ENCODE peak calls at places on chromosomes 3 and 15, in ten cellular contexts. N is B cell, I is PC-9, X is GM20000, E is uterus, J is tibial artery, Y is heart right ventricle, W is nephron progenitor cell, O is transverse colon, A is ovary. R is an unnamed sample.

GRCh38 chr3:71616571-71617021 is 33.1 kb upstream of the FOXP1 start:
- DNase-seq in N (no peak), I (no peak), X (no peak), E (no peak), J (no peak), Y (no peak), W (no peak), O (no peak), A (no peak), R (no peak)

GRCh38 chr15:74842581-74843444 is at the start of gene ULK3:
- DNase-seq in N (peak), I (peak), X (peak), E (peak), J (peak), Y (peak), W (peak), O (peak), A (peak), R (peak)

GRCh38 chr3:139672247-139672646 is 5.5 kb downstream of the NMNAT3 start:
- DNase-seq in N (no peak), I (no peak), X (no peak), E (no peak), J (no peak), Y (no peak), W (no peak), O (no peak), A (no peak), R (no peak)

GRCh38 chr3:55554621-55555020 is 67.5 kb upstream of the WNT5A start:
- DNase-seq in N (no peak), I (no peak), X (no peak), E (no peak), J (no peak), Y (no peak), W (no peak), O (no peak), A (no peak), R (no peak)

GRCh38 chr3:126202281-126203079 is 22.1 kb upstream of the ALDH1L1 start:
- DNase-seq in N (no peak), I (no peak), X (no peak), E (no peak), J (no peak), Y (no peak), W (no peak), O (no peak), A (no peak), R (no peak)

GRCh38 chr3:13116426-13116825 is 43.2 kb upstream of the IQSEC1 start:
- DNase-seq in N (no peak), I (no peak), X (no peak), E (no peak), J (no peak), Y (no peak), W (no peak), O (no peak), A (no peak), R (no peak)

GRCh38 chr3:139664958-139665357 is 12.8 kb downstream of the NMNAT3 start:
- DNase-seq in N (no peak), I (no peak), X (no peak), E (no peak), J (no peak), Y (no peak), W (no peak), O (no peak), A (no peak), R (no peak)

GRCh38 chr3:88034463-88034862 is 24.3 kb downstream of the CGGBP1 start:
- DNase-seq in N (no peak), I (no peak), X (no peak), E (no peak), J (no peak), Y (no peak), W (no peak), O (no peak), A (no peak), R (no peak)

GRCh38 chr3:129349791-129350190 is 71.1 kb downstream of the HMCES start:
- DNase-seq in N (no peak), I (no peak), X (no peak), E (no peak), J (no peak), Y (no peak), W (no peak), O (no peak), A (no peak), R (no peak)

GRCh38 chr15:69855601-69856000 is 242.1 kb downstream of the TLE3 start:
- DNase-seq in N (no peak), I (peak), X (no peak), E (no peak), J (no peak), Y (no peak), W (peak), O (no peak), A (no peak), R (peak)

GRCh38 chr3:149080699-149081091 is 5.6 kb downstream of the HLTF start:
- DNase-seq in N (no peak), I (no peak), X (no peak), E (no peak), J (no peak), Y (no peak), W (no peak), O (no peak), A (no peak), R (peak)

GRCh38 chr3:38575279-38575843 is 74.1 kb downstream of the SCN5A start:
- DNase-seq in N (no peak), I (no peak), X (no peak), E (no peak), J (peak), Y (no peak), W (no peak), O (peak), A (no peak), R (no peak)

DNA sequence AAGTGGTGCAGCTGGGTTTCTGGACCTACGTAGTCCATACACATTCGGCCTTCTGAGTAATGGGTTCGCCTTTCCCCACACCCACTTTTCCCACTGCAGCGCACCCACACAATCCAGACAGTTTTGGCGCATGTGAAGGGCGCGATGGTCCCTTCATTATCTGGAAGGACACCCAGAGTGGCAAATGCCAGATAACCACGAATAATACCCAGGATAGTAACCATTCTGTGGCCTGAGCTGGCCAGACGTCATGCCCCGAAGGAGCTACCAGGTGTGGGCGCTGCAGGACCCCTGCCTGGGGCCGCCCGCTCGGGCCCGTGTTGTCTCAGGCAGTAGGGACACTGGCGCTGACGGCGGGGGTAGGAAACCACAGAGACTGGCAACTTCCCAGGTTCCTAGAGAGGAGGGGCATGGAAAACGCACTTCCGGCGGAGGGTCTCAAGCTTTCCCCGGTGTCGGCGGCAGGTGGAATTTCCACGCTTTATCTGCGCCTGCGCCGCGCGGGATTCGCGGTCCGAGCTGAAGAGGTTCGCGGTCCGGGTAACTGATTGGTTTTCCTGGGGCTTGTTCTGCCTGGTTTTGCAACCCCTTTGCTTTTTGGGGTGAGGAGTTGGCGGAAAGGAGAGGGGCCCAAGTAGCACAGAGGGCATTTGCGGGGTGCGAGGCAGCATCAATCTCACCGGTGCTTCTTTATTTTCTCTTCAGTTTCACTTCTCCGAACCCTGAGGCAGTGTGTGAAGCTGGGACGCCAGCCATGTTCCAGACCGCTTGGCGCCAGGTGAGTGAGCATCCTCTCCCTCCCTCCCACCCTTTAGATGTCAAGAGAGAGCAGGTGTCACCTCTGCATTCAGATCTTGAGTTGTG is at the start of gene ZNF620:
- DNase-seq in N (peak), I (peak), X (peak), E (peak), J (peak), Y (peak), W (peak), O (peak), A (peak), R (peak)
- TF ChIP-seq CTCF in N (peak), I (no peak), X (peak), E (peak), J (no peak), Y (no peak), W (peak), O (peak), A (no peak), R (peak)

GRCh38 chr15:80619677-80620076 is 75.4 kb upstream of the ABHD17C start:
- DNase-seq in N (no peak), I (no peak), X (no peak), E (no peak), J (no peak), Y (no peak), W (no peak), O (no peak), A (no peak), R (no peak)
- TF ChIP-seq CTCF in N (no peak), I (peak), X (no peak), E (no peak), J (peak), Y (no peak), W (no peak), O (peak), A (no peak), R (peak)

DNA sequence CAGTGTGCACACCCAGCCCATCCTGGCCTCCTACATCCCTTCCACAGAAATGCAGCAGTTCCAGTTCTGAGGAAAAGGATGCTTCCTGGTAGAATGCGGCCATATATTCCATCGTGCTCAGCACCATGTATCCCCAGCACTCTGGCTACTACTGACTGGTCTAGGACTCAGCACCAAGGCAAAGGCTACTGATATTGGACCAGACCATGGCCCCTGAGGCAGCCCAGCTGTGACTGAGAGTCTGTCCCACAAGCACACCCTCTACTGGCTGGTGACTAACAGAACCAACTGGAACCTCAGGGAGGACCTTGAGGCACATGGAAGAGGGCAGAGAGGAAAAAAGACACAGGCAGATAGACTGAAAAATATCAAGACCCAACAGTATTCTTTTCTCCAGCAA is 30.0 kb downstream of the TARS3 start:
- DNase-seq in N (no peak), I (no peak), X (no peak), E (no peak), J (no peak), Y (no peak), W (no peak), O (no peak), A (no peak), R (no peak)
- TF ChIP-seq CTCF in N (no peak), I (no peak), X (no peak), E (no peak), J (no peak), Y (no peak), W (no peak), O (no peak), A (no peak), R (peak)

GRCh38 chr15:31607656-31608055 is 281.0 kb downstream of the KLF13 start:
- DNase-seq in N (no peak), I (no peak), X (no peak), E (no peak), J (no peak), Y (no peak), W (no peak), O (no peak), A (no peak), R (no peak)

GRCh38 chr15:31609243-31609642 is 282.6 kb downstream of the KLF13 start:
- DNase-seq in N (no peak), I (no peak), X (no peak), E (no peak), J (no peak), Y (no peak), W (no peak), O (no peak), A (no peak), R (no peak)

GRCh38 chr15:31606261-31606669 is 279.6 kb downstream of the KLF13 start:
- DNase-seq in N (no peak), I (no peak), X (no peak), E (no peak), J (no peak), Y (no peak), W (no peak), O (no peak), A (no peak), R (peak)

GRCh38 chr15:31606942-31607497 is 280.4 kb downstream of the KLF13 start:
- DNase-seq in N (no peak), I (no peak), X (no peak), E (no peak), J (no peak), Y (no peak), W (no peak), O (no peak), A (no peak), R (no peak)

DNA sequence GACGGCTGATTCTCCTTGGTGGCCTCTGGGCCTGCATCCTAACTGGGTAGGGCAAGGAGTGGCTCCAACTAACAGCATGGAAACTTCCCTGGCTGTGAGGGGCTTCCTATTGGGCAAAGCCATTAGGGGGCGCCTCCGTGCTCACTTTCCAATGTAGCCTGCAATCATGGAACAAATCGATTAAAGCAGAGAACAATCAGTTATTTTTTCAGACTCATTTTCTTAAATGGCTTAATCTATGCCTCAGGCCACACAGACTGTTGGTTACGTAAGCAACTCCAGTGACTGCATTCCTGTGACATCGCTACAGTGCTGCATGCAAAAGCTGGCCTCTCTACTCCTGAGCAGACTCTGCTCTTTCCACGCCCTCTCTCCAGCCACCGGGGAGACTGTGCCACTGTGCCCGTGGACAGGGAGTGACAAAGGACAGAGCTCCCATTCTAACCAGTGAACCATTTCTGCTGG is 278.9 kb downstream of the KLF13 start:
- DNase-seq in N (no peak), I (no peak), X (no peak), E (no peak), J (no peak), Y (no peak), W (peak), O (no peak), A (no peak), R (peak)
- TF ChIP-seq CTCF in N (no peak), I (no peak), X (no peak), E (no peak), J (no peak), Y (no peak), W (peak), O (no peak), A (no peak), R (peak)

GRCh38 chr3:151101270-151101954 is 15.9 kb downstream of the MED12L start:
- DNase-seq in N (no peak), I (no peak), X (no peak), E (no peak), J (no peak), Y (peak), W (peak), O (no peak), A (no peak), R (no peak)
- TF ChIP-seq CTCF in N (no peak), I (no peak), X (no peak), E (no peak), J (no peak), Y (no peak), W (no peak), O (no peak), A (no peak), R (no peak)

GRCh38 chr15:82809308-82810060 is at the start of gene WHAMM:
- DNase-seq in N (peak), I (peak), X (peak), E (peak), J (peak), Y (peak), W (peak), O (peak), A (peak), R (peak)
- TF ChIP-seq CTCF in N (no peak), I (no peak), X (no peak), E (no peak), J (no peak), Y (no peak), W (no peak), O (peak), A (no peak), R (peak)

DNA sequence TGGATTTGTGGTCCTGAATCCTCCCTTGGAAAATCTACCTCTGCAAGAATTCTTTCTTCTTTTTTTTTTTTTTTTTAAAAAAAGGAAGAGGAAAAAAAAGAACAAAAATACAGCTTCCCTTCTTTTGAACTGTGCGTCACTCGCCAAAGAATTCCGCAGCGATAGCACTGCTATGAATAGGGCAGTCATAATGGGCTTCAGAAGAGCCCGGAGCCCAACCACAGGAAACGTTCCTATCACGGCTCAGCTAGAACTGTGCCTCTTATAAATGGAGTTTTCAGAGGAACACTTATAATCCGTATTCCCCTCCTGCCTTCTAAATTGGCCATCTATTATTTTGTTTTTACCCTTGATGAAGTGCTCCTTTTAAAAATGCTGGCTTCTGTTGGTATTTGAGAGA is 227.7 kb downstream of the ADAMTS17 start:
- DNase-seq in N (no peak), I (peak), X (no peak), E (peak), J (peak), Y (peak), W (no peak), O (peak), A (peak), R (peak)
- TF ChIP-seq CTCF in N (no peak), I (no peak), X (no peak), E (no peak), J (no peak), Y (no peak), W (no peak), O (no peak), A (no peak), R (no peak)

GRCh38 chr3:14680716-14681115 is 5.8 kb downstream of the C3orf20 start:
- DNase-seq in N (no peak), I (no peak), X (no peak), E (no peak), J (no peak), Y (peak), W (no peak), O (no peak), A (no peak), R (no peak)
- TF ChIP-seq CTCF in N (no peak), I (no peak), X (no peak), E (no peak), J (no peak), Y (no peak), W (no peak), O (no peak), A (no peak), R (no peak)

GRCh38 chr3:113695426-113695817 is 1.0 kb downstream of the USF3 start:
- DNase-seq in N (no peak), I (no peak), X (peak), E (no peak), J (no peak), Y (no peak), W (no peak), O (no peak), A (no peak), R (peak)

GRCh38 chr3:113695818-113696645 is at the start of gene USF3:
- DNase-seq in N (peak), I (peak), X (peak), E (peak), J (peak), Y (peak), W (peak), O (peak), A (peak), R (peak)

GRCh38 chr3:113697192-113698090 is 999 bp upstream of the USF3 start:
- DNase-seq in N (no peak), I (no peak), X (peak), E (peak), J (no peak), Y (peak), W (peak), O (peak), A (peak), R (no peak)

GRCh38 chr3:113698213-113698742 is 1.8 kb upstream of the USF3 start:
- DNase-seq in N (no peak), I (no peak), X (no peak), E (no peak), J (no peak), Y (no peak), W (no peak), O (no peak), A (no peak), R (no peak)

GRCh38 chr3:113696658-113697191 is 283 bp upstream of the USF3 start:
- DNase-seq in N (peak), I (peak), X (peak), E (peak), J (peak), Y (peak), W (peak), O (peak), A (peak), R (peak)
- TF ChIP-seq CTCF in N (no peak), I (no peak), X (no peak), E (no peak), J (no peak), Y (no peak), W (no peak), O (no peak), A (peak), R (peak)

R was measured in astrocyte of the spinal cord.